ENCODE peak calls at places on chromosomes 2 and 18, in ten cellular contexts. One of them, this sample, is unnamed.
A peak's percentile ranks its signal among the peaks of the same experiment; 100 is the strongest.

GRCh38 chr18:39485696-39486095 is 1920.1 kb upstream of the CELF4 start:
- DNase-seq in AG04450: no peak
- DNase-seq in body of pancreas: no peak
- DNase-seq in AG04449: no peak
- DNase-seq in transverse colon: no peak
- DNase-seq in colonic mucosa: no peak
- DNase-seq in AG10803: no peak
- DNase-seq in stomach: no peak
- DNase-seq in A673: no peak
- DNase-seq in astrocyte of the spinal cord: no peak
- DNase-seq in this sample: peak; percentile 6

GRCh38 chr2:25822190-25823117 is 55.8 kb downstream of the ASXL2 start:
- DNase-seq in astrocyte of the spinal cord: peak; percentile 25
- DNase-seq in stomach: peak; percentile 46
- DNase-seq in AG10803: peak; percentile 31
- DNase-seq in A673: no peak
- DNase-seq in colonic mucosa: peak; percentile 35
- DNase-seq in transverse colon: peak; percentile 32
- DNase-seq in AG04449: no peak
- DNase-seq in body of pancreas: peak; percentile 24
- DNase-seq in AG04450: no peak
- DNase-seq in this sample: no peak

GRCh38 chr18:54125429-54125828 is 99.0 kb downstream of the MBD2 start:
- DNase-seq in colonic mucosa: no peak
- DNase-seq in transverse colon: no peak
- DNase-seq in body of pancreas: no peak
- DNase-seq in AG04450: no peak
- DNase-seq in AG10803: no peak
- DNase-seq in A673: peak; percentile 72
- DNase-seq in AG04449: no peak
- DNase-seq in stomach: no peak
- DNase-seq in astrocyte of the spinal cord: no peak
- DNase-seq in this sample: no peak

GRCh38 chr18:43893001-43893637 is 615.8 kb upstream of the SYT4 start:
- DNase-seq in AG04450: peak; percentile 74
- DNase-seq in stomach: no peak
- DNase-seq in transverse colon: no peak
- DNase-seq in body of pancreas: peak; percentile 5
- DNase-seq in AG04449: peak; percentile 69
- DNase-seq in A673: no peak
- DNase-seq in AG10803: peak; percentile 73
- DNase-seq in astrocyte of the spinal cord: peak; percentile 95
- DNase-seq in colonic mucosa: no peak
- DNase-seq in this sample: peak; percentile 76

GRCh38 chr2:186853871-186854435 is 5.0 kb upstream of the ZSWIM2 start:
- DNase-seq in A673: no peak
- DNase-seq in AG04450: no peak
- DNase-seq in stomach: no peak
- DNase-seq in AG10803: peak; percentile 58
- DNase-seq in colonic mucosa: no peak
- DNase-seq in body of pancreas: no peak
- DNase-seq in astrocyte of the spinal cord: peak; percentile 25
- DNase-seq in transverse colon: no peak
- DNase-seq in AG04449: peak; percentile 10
- DNase-seq in this sample: no peak

GRCh38 chr2:205148756-205149155 is 533.5 kb upstream of the NRP2 start:
- DNase-seq in body of pancreas: no peak
- DNase-seq in AG10803: peak; percentile 33
- DNase-seq in AG04449: peak; percentile 4
- DNase-seq in astrocyte of the spinal cord: no peak
- DNase-seq in colonic mucosa: no peak
- DNase-seq in transverse colon: no peak
- DNase-seq in AG04450: no peak
- DNase-seq in A673: no peak
- DNase-seq in stomach: no peak
- DNase-seq in this sample: no peak

GRCh38 chr2:225122007-225122406 is 79.7 kb upstream of the DOCK10 start:
- DNase-seq in AG04450: no peak
- DNase-seq in body of pancreas: no peak
- DNase-seq in astrocyte of the spinal cord: no peak
- DNase-seq in AG04449: no peak
- DNase-seq in A673: peak; percentile 43
- DNase-seq in stomach: no peak
- DNase-seq in AG10803: no peak
- DNase-seq in colonic mucosa: no peak
- DNase-seq in transverse colon: no peak
- DNase-seq in this sample: no peak

GRCh38 chr18:44968336-44968735 is 287.6 kb downstream of the SETBP1 start:
- DNase-seq in A673: no peak
- DNase-seq in astrocyte of the spinal cord: no peak
- DNase-seq in stomach: no peak
- DNase-seq in AG10803: no peak
- DNase-seq in transverse colon: no peak
- DNase-seq in AG04450: no peak
- DNase-seq in AG04449: no peak
- DNase-seq in colonic mucosa: no peak
- DNase-seq in body of pancreas: peak; percentile 37
- DNase-seq in this sample: no peak

GRCh38 chr2:202109737-202110184 is 36.7 kb downstream of the KIAA2012 start:
- DNase-seq in AG10803: peak; percentile 76
- DNase-seq in stomach: no peak
- DNase-seq in AG04449: no peak
- DNase-seq in colonic mucosa: peak; percentile 21
- DNase-seq in transverse colon: no peak
- DNase-seq in astrocyte of the spinal cord: peak; percentile 69
- DNase-seq in AG04450: no peak
- DNase-seq in A673: peak; percentile 63
- DNase-seq in body of pancreas: peak; percentile 24
- DNase-seq in this sample: peak; percentile 34

DNA sequence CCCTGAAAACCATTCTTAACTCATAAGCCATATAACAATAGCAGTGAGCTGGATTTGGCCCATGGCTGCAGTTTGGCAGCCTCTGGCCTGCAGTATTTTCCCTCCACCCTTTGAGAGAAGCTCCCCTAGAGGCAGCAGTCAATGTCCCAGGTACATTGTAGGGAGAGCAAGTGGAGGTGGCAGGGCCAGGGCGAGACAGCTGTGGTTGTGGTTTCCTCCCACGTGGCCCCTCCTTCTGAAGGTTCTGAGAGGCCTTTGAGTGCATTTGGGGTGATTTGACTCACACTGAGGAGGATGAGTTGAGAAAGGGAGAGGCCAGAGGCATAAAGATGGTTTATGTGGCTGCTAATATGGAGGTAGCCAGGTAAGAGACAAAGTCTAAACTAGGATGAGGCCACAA is 45.5 kb upstream of the LDAH start:
- DNase-seq in transverse colon: no peak
- DNase-seq in astrocyte of the spinal cord: no peak
- DNase-seq in A673: no peak
- DNase-seq in AG10803: no peak
- DNase-seq in stomach: no peak
- DNase-seq in AG04450: no peak
- DNase-seq in body of pancreas: no peak
- DNase-seq in AG04449: no peak
- DNase-seq in colonic mucosa: no peak
- DNase-seq in this sample: no peak
- TF ChIP-seq CTCF in transverse colon: no peak
- TF ChIP-seq CTCF in astrocyte of the spinal cord: no peak
- TF ChIP-seq CTCF in A673: no peak
- TF ChIP-seq CTCF in AG10803: no peak
- TF ChIP-seq CTCF in stomach: no peak
- TF ChIP-seq CTCF in AG04450: no peak
- TF ChIP-seq CTCF in body of pancreas: no peak
- TF ChIP-seq CTCF in AG04449: no peak
- TF ChIP-seq CTCF in colonic mucosa: no peak
- TF ChIP-seq CTCF in this sample: no peak

DNA sequence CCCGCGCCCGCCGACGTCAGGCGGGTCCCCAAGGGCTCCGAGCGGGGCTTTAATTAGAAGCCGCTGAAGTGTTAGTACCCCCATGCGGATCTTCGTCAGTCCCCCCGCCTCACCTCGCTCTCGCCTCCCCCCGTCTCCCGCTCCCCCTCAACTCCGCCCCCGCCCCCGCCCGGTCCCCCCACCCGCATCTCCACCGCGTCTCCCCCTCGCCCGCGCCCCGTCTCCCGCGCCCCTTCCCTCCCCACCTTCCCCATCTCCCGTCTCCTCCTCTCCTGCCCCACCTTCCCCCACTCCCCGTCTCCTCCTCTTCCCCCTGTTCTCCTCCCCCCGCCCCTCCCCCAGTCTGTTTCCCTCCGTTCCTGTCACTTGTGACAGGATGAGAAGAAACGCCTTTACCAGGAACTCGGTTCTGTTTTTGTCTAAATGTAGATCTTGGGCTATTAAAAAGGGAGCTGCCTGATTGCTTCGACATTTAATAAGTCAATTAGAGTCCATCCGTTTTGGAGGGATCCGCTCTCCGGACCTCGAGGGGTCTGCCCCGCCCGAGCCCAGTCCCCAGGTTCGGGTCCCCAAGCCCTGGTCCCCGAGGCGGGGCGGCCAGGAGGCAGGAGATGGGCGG is 961 bp upstream of the ALKAL2 start:
- DNase-seq in transverse colon: no peak
- DNase-seq in AG04449: no peak
- DNase-seq in colonic mucosa: no peak
- DNase-seq in stomach: no peak
- DNase-seq in astrocyte of the spinal cord: no peak
- DNase-seq in AG04450: no peak
- DNase-seq in AG10803: no peak
- DNase-seq in A673: peak; percentile 21
- DNase-seq in body of pancreas: peak; percentile 74
- DNase-seq in this sample: no peak
- H3K4me3 ChIP-seq in transverse colon: peak overlapping the region; percentile 65
- H3K4me3 ChIP-seq in AG04449: no peak overlapping the region
- H3K4me3 ChIP-seq in colonic mucosa: peak overlapping the region; percentile 53
- H3K4me3 ChIP-seq in stomach: peak overlapping the region; percentile 56
- H3K4me3 ChIP-seq in astrocyte of the spinal cord: peak overlapping the region; percentile 13
- H3K4me3 ChIP-seq in AG04450: peak overlapping the region; percentile 57
- H3K4me3 ChIP-seq in AG10803: no peak overlapping the region
- H3K4me3 ChIP-seq in A673: peak overlapping the region; percentile 35
- H3K4me3 ChIP-seq in body of pancreas: peak overlapping the region; percentile 46
- H3K4me3 ChIP-seq in this sample: peak overlapping the region; percentile 58

DNA sequence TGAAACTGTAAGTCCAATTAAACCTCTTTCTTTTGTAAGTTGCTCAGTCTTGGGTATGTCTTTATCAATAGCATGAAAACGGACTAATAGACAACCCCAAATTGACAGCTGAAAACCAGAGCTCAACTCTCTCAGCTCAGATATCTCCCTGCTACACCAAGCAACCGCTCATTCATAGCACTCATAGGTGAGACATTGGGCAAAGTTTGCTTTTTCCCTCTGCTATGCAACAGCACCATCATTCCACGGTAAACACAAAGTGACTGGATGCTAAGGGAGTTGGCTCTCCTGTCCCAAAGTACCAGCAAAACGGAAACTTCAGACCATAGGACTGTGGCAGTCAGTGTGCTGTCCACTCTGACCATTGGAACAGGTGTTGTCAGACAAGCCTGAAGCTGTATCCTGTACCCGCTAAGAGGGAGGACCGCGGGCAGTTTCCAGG is 45.1 kb upstream of the TBC1D8 start:
- DNase-seq in stomach: no peak
- DNase-seq in astrocyte of the spinal cord: no peak
- DNase-seq in colonic mucosa: no peak
- DNase-seq in AG10803: no peak
- DNase-seq in AG04449: no peak
- DNase-seq in transverse colon: no peak
- DNase-seq in A673: no peak
- DNase-seq in AG04450: no peak
- DNase-seq in body of pancreas: no peak
- DNase-seq in this sample: no peak
- TF ChIP-seq CTCF in stomach: no peak
- TF ChIP-seq CTCF in astrocyte of the spinal cord: no peak
- TF ChIP-seq CTCF in colonic mucosa: no peak
- TF ChIP-seq CTCF in AG10803: no peak
- TF ChIP-seq CTCF in AG04449: no peak
- TF ChIP-seq CTCF in transverse colon: no peak
- TF ChIP-seq CTCF in A673: no peak
- TF ChIP-seq CTCF in AG04450: no peak
- TF ChIP-seq CTCF in body of pancreas: no peak
- TF ChIP-seq CTCF in this sample: no peak

DNA sequence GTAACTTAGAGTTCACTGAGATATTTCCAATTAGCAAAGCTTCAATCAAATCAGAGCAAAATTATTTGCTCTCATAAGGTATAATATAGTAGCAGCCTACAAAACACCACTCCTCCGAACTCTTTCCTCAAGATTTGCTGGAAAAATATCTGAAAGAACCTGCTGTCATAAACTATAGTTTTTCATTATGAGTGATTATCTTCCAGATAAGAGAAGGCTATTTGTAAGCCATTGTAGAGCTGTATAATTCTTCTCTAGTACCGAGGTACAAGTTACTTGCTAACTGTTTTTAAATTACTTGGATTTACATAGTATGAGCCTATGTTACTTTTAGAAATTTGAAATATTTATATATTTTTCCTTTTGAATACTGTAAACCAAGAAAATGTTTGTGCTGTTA is 2.1 kb downstream of the NDC80 start:
- DNase-seq in astrocyte of the spinal cord: no peak
- DNase-seq in AG04449: no peak
- DNase-seq in body of pancreas: no peak
- DNase-seq in transverse colon: no peak
- DNase-seq in AG10803: no peak
- DNase-seq in colonic mucosa: no peak
- DNase-seq in A673: no peak
- DNase-seq in AG04450: no peak
- DNase-seq in stomach: no peak
- DNase-seq in this sample: no peak
- H3K4me3 ChIP-seq in astrocyte of the spinal cord: peak overlapping the region; percentile 85
- H3K4me3 ChIP-seq in AG04449: peak overlapping the region; percentile 67
- H3K4me3 ChIP-seq in body of pancreas: no peak overlapping the region
- H3K4me3 ChIP-seq in transverse colon: no peak overlapping the region
- H3K4me3 ChIP-seq in AG10803: peak overlapping the region; percentile 89
- H3K4me3 ChIP-seq in colonic mucosa: no peak overlapping the region
- H3K4me3 ChIP-seq in A673: peak overlapping the region; percentile 88
- H3K4me3 ChIP-seq in AG04450: peak overlapping the region; percentile 89
- H3K4me3 ChIP-seq in stomach: no peak overlapping the region
- H3K4me3 ChIP-seq in this sample: peak overlapping the region; percentile 94